ENCODE peak calls at places on chromosomes 5 and 9, in seven cellular contexts. K is IMR-90; S is fibroblast of lung; I is PC-9; Z is pancreas; M is CD8-positive, alpha-beta T cell; W is dorsolateral prefrontal cortex. J is an unnamed sample.

GRCh38 chr5:115568668-115569067 is 24.1 kb upstream of the FEM1C start:
- DNase-seq in S (no peak), M (no peak), W (no peak), K (no peak), I (no peak), Z (no peak), J (no peak)

GRCh38 chr5:143001764-143002351 is 231.7 kb downstream of the ARHGAP26 start:
- DNase-seq in S (peak; percentile 55), I (no peak), K (peak; percentile 84), Z (no peak), W (no peak), M (peak; percentile 29), J (no peak)

GRCh38 chr5:137995077-137995746 is 37.7 kb downstream of the FAM13B start:
- DNase-seq in S (peak; percentile 77), I (no peak), W (no peak), K (peak; percentile 60), Z (no peak), M (no peak), J (no peak)

GRCh38 chr5:80825780-80826460 is 134.2 kb upstream of the RASGRF2 start:
- DNase-seq in W (no peak), Z (no peak), I (no peak), M (no peak), K (no peak), S (no peak), J (no peak)

GRCh38 chr5:150436141-150436680 is 13.3 kb downstream of the RPS14 start:
- DNase-seq in I (peak; percentile 84), M (peak; percentile 93), W (peak; percentile 93), Z (peak; percentile 87), K (peak; percentile 89), S (peak; percentile 89), J (peak; percentile 90)

GRCh38 chr9:37840560-37841194 is 40.1 kb downstream of the DCAF10 start:
- DNase-seq in K (peak; percentile 88), M (no peak), S (peak; percentile 69), I (peak; percentile 14), W (no peak), Z (no peak), J (no peak)

GRCh38 chr9:36945999-36946398 is 88.1 kb downstream of the PAX5 start:
- DNase-seq in W (no peak), M (no peak), S (no peak), K (no peak), Z (no peak), I (no peak), J (no peak)

GRCh38 chr9:76394896-76395244 is 644 bp upstream of the RFK start:
- DNase-seq in Z (peak; percentile 35), M (peak; percentile 56), I (no peak), S (no peak), W (peak; percentile 47), K (no peak), J (peak; percentile 56)

GRCh38 chr9:124623966-124624734 is 117.0 kb upstream of the NR5A1 start:
- DNase-seq in M (no peak), Z (no peak), W (no peak), I (no peak), K (no peak), S (no peak), J (no peak)

GRCh38 chr5:107576736-107577440 is 93.8 kb downstream of the EFNA5 start:
- DNase-seq in S (no peak), I (peak; percentile 60), Z (no peak), M (no peak), K (no peak), W (no peak), J (no peak)

GRCh38 chr5:128472032-128472431 is 66.0 kb downstream of the FBN2 start:
- DNase-seq in I (no peak), Z (no peak), M (no peak), S (no peak), W (no peak), K (no peak), J (no peak)

GRCh38 chr9:76004526-76004925 is 114.1 kb downstream of the PCSK5 start:
- DNase-seq in Z (no peak), I (no peak), K (no peak), S (no peak), M (no peak), W (no peak), J (no peak)

GRCh38 chr5:142743677-142744441 is 26.3 kb upstream of the ARHGAP26 start:
- DNase-seq in S (no peak), K (peak; percentile 31), W (no peak), M (no peak), I (no peak), Z (no peak), J (no peak)

GRCh38 chr5:157026789-157027424 is 32.0 kb downstream of the HAVCR1 start:
- DNase-seq in S (no peak), K (no peak), W (no peak), Z (no peak), I (peak; percentile 33), M (no peak), J (peak; percentile 39)

GRCh38 chr5:115895821-115896220 is 54.1 kb downstream of the AP3S1 start:
- DNase-seq in K (peak; percentile 55), Z (no peak), W (no peak), S (peak; percentile 34), M (no peak), I (no peak), J (no peak)

GRCh38 chr9:93666279-93666784 is 89.9 kb downstream of the PHF2 start:
- DNase-seq in K (no peak), M (no peak), I (no peak), Z (no peak), S (no peak), W (peak; percentile 8), J (no peak)

GRCh38 chr9:128920381-128921058 is at the start of gene PHYHD1:
- DNase-seq in Z (peak; percentile 77), S (peak; percentile 87), W (peak; percentile 74), M (no peak), K (peak; percentile 61), I (no peak), J (peak; percentile 97)

GRCh38 chr5:75152861-75153260 is 83.8 kb downstream of the ANKRD31 start:
- DNase-seq in Z (no peak), M (no peak), I (peak; percentile 3), W (no peak), K (no peak), S (no peak), J (no peak)

GRCh38 chr9:77710965-77711657 is 63.0 kb upstream of the GNA14 start:
- DNase-seq in S (no peak), M (no peak), I (no peak), K (no peak), W (no peak), Z (no peak), J (no peak)

GRCh38 chr9:93677061-93677571 is 100.7 kb downstream of the PHF2 start:
- DNase-seq in M (no peak), S (no peak), Z (no peak), W (peak; percentile 28), K (no peak), I (no peak), J (no peak)

GRCh38 chr9:5750569-5750968 is 82.3 kb downstream of the ERMP1 start:
- DNase-seq in I (no peak), W (no peak), M (no peak), K (no peak), Z (no peak), S (no peak), J (no peak)

GRCh38 chr5:94693043-94693822 is 74.8 kb downstream of the SLF1 start:
- DNase-seq in W (no peak), M (no peak), I (no peak), S (peak; percentile 86), Z (no peak), K (peak; percentile 93), J (no peak)

GRCh38 chr5:181039471-181039870 is 595 bp upstream of the BTNL9 start:
- DNase-seq in M (no peak), W (no peak), S (no peak), K (no peak), I (no peak), Z (no peak), J (no peak)

GRCh38 chr9:21172156-21172555 is 5.7 kb upstream of the IFNA21 start:
- DNase-seq in I (no peak), K (no peak), S (no peak), W (no peak), M (no peak), Z (no peak), J (no peak)

GRCh38 chr9:21171351-21171750 is 4.9 kb upstream of the IFNA21 start:
- DNase-seq in S (no peak), Z (no peak), W (no peak), M (no peak), K (no peak), I (no peak), J (no peak)

GRCh38 chr9:21174671-21175070 is 8.2 kb upstream of the IFNA21 start:
- DNase-seq in I (no peak), M (no peak), K (no peak), S (no peak), Z (no peak), W (no peak), J (no peak)
- H3K27me3 ChIP-seq in I (no peaks in the 10 kb centered on the region), M (no peaks in the 10 kb centered on the region), K (no peaks in the 10 kb centered on the region), S (no peaks in the 10 kb centered on the region), Z (no peaks in the 10 kb centered on the region), W (no peaks in the 10 kb centered on the region), J (no peaks in the 10 kb centered on the region)

DNA sequence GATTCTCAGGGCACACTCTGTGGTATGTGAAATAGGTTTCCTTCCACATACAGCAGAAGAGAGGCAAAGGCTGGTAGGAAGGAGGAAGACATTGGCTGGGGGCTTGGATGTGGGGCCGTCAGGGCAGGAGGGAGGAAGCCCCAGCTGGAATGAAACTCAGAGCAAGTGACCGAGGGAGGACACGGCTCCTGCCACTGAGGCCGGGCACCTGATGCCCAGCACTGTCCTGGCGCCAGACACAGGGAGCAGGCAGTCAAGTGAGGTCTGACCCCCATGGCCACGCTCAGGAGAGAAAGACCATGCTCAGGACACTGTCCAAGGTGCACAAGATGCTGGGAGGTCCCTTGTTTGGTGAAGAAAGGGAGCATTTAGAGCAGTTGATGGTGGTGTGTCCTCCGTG is 245.5 kb downstream of the CACNA1B start:
- DNase-seq in S (no peak), I (no peak), W (no peak), M (no peak), K (no peak), Z (no peak), J (no peak)
- H3K27me3 ChIP-seq in S (no peaks in the 10 kb centered on the region), I (peaks cover 56% of the 10 kb centered on the region), W (no peaks in the 10 kb centered on the region), M (no peaks in the 10 kb centered on the region), K (no peaks in the 10 kb centered on the region), Z (no peaks in the 10 kb centered on the region), J (no peaks in the 10 kb centered on the region)

DNA sequence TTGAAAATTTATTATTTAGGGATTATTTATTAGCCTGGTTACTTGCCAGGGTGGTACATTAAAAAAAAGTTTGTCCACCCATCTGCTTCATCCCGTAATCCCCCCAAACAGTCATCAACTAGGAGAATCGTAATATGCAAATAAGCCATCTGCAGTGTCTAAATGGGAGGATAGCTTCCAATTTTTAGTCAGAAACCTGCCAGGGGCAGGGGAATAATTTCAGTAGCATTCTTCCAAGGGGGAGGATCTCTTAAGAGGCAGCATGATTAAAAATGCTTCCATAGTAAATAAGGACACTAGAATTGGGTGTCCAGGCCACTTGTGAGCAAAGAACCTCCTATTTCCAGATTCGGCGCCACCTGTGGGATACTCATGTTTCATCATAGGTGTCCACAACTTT is 43.3 kb downstream of the SH3GL2 start:
- DNase-seq in W (no peak), M (no peak), Z (no peak), I (no peak), S (no peak), K (no peak), J (no peak)
- H3K27me3 ChIP-seq in W (no peaks in the 10 kb centered on the region), M (no peaks in the 10 kb centered on the region), Z (no peaks in the 10 kb centered on the region), I (no peaks in the 10 kb centered on the region), S (peaks cover 2% of the 10 kb centered on the region), K (peaks cover 4% of the 10 kb centered on the region), J (no peaks in the 10 kb centered on the region)

DNA sequence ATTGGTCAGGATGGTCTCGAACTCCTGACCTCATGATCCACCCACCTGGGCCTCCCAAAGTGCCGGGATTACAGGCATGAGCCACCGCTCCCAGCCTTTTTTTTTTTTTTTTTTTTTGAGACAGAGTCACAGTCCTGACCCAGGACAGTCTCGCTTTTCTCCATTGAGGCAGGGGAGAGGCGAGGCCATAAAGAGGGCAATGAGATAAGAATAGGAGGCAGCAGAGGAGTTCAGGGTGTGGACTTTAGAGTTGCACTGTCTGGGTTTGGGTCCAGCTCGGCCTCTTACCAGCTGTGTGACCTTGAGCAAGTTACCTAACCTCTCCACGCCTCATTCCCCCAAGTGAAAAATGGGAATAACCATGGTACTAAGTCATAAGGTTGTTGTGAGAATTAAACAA is 24.5 kb upstream of the ANKH start:
- DNase-seq in I (no peak), M (no peak), Z (no peak), S (no peak), K (no peak), W (no peak), J (no peak)
- H3K27me3 ChIP-seq in I (peaks cover 19% of the 10 kb centered on the region), M (no peaks in the 10 kb centered on the region), Z (no peaks in the 10 kb centered on the region), S (peaks cover 6% of the 10 kb centered on the region), K (peaks cover 5% of the 10 kb centered on the region), W (no peaks in the 10 kb centered on the region), J (no peaks in the 10 kb centered on the region)